ENCODE peak calls at places on chromosomes 16 and 17, in six cellular contexts. M is IMR-90, T is neuronal stem cell, I is H1, N is H9, O is trophoblast cell. W is an unnamed sample.

GRCh38 chr16:1763521-1764511 is 7.5 kb downstream of the NME3 start:
- DNase-seq in O (peak; percentile 52), I (peak; percentile 92), M (no peak), N (peak; percentile 91), T (peak; percentile 46), W (peak; percentile 33)

GRCh38 chr17:49191917-49192741 is 18.2 kb downstream of the GNGT2 start:
- DNase-seq in T (peak; percentile 90), I (peak; percentile 99), O (peak; percentile 96), N (peak; percentile 97), M (peak; percentile 77), W (peak; percentile 88)

GRCh38 chr17:73430165-73430680 is 118.4 kb upstream of the CDC42EP4 start:
- DNase-seq in I (no peak), O (no peak), N (peak; percentile 26), M (no peak), T (no peak), W (no peak)

GRCh38 chr16:78884199-78884598 is 716.3 kb downstream of the MAF start:
- DNase-seq in N (no peak), I (no peak), M (no peak), T (no peak), O (no peak), W (peak; percentile 50)

GRCh38 chr16:2468725-2469398 is 2.2 kb upstream of the NTN3 start:
- DNase-seq in I (peak; percentile 59), O (no peak), T (no peak), M (no peak), N (no peak), W (peak; percentile 33)

GRCh38 chr17:72411124-72411563 is 290.3 kb downstream of the SOX9 start:
- DNase-seq in O (peak; percentile 58), I (no peak), N (no peak), M (no peak), T (no peak), W (no peak)

GRCh38 chr17:9050801-9051401 is 29.6 kb downstream of the NTN1 start:
- DNase-seq in T (no peak), I (peak; percentile 59), M (no peak), O (peak; percentile 80), N (peak; percentile 88), W (no peak)

GRCh38 chr16:88686062-88686438 is 257 bp downstream of the SNAI3 start:
- DNase-seq in N (no peak), M (no peak), O (no peak), I (no peak), T (no peak), W (peak; percentile 10)

GRCh38 chr16:3187798-3188674 is at the start of gene OR1F1:
- DNase-seq in N (peak; percentile 76), O (peak; percentile 44), M (peak; percentile 80), T (no peak), I (peak; percentile 83), W (peak; percentile 72)

DNA sequence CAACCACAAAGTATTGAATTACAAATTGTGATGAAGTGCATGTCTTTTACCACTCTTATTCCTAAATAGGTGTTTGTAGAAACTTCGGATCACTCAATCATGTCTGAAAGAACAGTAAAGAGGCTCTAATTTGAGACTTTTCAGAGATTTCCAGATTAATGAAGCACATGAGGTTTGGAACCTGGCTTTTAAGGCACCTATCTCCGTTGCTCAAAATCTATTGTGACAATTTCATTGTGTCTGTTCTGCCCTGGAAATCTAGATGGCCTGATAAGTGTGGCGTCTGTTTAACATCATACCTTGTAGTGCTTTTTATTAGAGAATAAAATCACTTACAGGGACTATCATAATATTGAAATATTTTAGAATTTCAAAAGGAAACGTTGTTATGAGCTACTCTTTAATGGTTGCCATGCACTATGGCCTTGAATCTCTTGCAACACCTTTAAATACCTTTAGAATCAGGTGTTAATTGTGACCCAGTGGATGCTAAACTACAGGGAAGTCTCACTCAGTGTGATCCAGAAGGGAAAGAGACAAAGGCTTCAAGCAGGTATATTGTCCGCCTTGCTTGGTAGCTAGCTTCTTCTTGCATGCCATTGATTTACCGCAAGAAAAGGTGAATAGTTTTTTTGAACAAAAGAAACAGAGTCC is 210.3 kb downstream of the CNTNAP4 start:
- DNase-seq in I (no peak), T (no peak), M (no peak), N (no peak), O (no peak), W (no peak)
- H3K14ac ChIP-seq in I (no peak overlapping the region), T (no peak overlapping the region), M (no peak overlapping the region), N (no peak overlapping the region), O (no peak overlapping the region), W (no peak overlapping the region)

DNA sequence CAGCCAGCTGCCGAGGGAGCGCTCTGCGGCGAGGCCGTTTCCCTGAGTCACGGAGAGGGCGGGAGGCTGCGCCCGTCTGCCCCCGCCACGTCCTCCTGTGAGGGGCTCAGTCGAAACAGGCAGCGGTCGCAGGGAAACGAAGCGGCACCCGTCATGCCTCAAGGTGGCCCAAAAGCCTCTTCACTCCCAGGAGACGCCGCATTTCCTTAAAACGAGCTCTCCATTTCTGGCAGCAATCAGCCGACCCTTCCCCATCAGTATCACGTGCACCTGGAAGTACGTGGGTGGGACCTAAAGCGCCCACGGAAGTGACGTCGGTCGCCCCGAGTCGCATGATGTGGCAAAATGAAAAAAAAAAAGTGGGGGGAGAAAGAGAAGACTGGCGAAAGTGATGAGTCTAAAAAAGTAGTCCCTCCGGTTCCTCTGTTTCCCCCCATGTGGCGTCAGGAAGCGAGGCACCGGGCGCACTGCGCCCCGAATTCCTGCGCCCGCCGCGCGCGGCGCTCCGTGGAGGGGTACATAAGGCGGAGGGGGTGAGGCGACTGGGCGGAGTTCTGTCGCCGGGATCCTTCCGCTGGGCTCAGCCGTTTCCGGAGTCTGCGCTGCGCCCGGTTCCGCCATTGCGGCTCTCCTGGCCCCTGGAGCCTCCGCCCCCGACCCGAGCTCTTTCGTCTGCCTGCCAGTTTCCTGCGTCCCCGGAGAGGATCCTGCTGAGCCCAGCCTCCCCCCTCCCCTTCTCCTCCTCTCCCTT is at the start of gene CLTC:
- DNase-seq in M (peak; percentile 98), T (peak; percentile 96), O (peak; percentile 94), N (peak; percentile 96), I (peak; percentile 94), W (peak; percentile 99)
- H2BK120ac ChIP-seq in M (peak within 1 kb of the TSS; percentile 98), T (peak within 1 kb of the TSS; percentile 99), O (peak within 1 kb of the TSS; percentile 100), N (peak within 1 kb of the TSS; percentile 99), I (peak within 1 kb of the TSS; percentile 81), W (peak within 1 kb of the TSS; percentile 99)

DNA sequence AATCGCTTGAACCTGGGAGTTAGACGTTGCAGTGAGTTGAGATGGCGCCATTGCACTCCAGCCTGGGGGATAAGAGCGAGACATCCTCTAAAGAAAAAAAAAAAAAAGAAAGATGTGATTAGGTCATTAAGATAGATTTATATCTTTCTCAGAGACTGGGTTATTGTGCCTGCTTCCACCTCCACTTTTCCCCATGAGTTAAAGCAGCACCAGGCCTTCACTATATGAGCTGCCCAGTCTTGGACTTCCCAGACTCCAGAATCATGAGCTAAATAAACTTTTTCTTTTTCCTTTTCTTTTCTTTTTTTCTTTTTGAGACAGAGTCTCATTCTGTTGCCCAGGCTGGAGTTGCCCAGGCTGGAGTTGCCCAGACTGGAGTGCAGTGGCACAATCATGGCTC is 19.4 kb upstream of the CDH1 start:
- DNase-seq in N (no peak), T (no peak), I (no peak), M (no peak), O (no peak), W (no peak)
- H4K8ac ChIP-seq in N (no peak overlapping the region), T (no peak overlapping the region), I (no peak overlapping the region), M (no peak overlapping the region), O (no peak overlapping the region), W (no peak overlapping the region)

GRCh38 chr16:8832383-8833100 is 34.9 kb downstream of the PMM2 start:
- DNase-seq in I (no peak), M (no peak), N (no peak), O (no peak), T (no peak), W (no peak)
- H3K14ac ChIP-seq in I (peak overlapping the region; percentile 8), M (no peak overlapping the region), N (peak overlapping the region; percentile 80), O (no peak overlapping the region), T (no peak overlapping the region), W (no peak overlapping the region)

GRCh38 chr16:84699712-84700517 is at the start of gene USP10:
- DNase-seq in T (peak; percentile 87), I (peak; percentile 88), M (peak; percentile 68), O (peak; percentile 78), N (peak; percentile 92), W (peak; percentile 72)

GRCh38 chr16:84703671-84704070 is 3.9 kb downstream of the USP10 start:
- DNase-seq in N (no peak), O (peak; percentile 48), I (no peak), T (no peak), M (no peak), W (peak; percentile 33)

GRCh38 chr16:84699147-84699711 is 571 bp upstream of the USP10 start:
- DNase-seq in O (no peak), T (no peak), M (no peak), N (no peak), I (no peak), W (no peak)

GRCh38 chr16:84704253-84704652 is 4.5 kb downstream of the USP10 start:
- DNase-seq in N (no peak), M (no peak), O (no peak), T (no peak), I (no peak), W (no peak)

DNA sequence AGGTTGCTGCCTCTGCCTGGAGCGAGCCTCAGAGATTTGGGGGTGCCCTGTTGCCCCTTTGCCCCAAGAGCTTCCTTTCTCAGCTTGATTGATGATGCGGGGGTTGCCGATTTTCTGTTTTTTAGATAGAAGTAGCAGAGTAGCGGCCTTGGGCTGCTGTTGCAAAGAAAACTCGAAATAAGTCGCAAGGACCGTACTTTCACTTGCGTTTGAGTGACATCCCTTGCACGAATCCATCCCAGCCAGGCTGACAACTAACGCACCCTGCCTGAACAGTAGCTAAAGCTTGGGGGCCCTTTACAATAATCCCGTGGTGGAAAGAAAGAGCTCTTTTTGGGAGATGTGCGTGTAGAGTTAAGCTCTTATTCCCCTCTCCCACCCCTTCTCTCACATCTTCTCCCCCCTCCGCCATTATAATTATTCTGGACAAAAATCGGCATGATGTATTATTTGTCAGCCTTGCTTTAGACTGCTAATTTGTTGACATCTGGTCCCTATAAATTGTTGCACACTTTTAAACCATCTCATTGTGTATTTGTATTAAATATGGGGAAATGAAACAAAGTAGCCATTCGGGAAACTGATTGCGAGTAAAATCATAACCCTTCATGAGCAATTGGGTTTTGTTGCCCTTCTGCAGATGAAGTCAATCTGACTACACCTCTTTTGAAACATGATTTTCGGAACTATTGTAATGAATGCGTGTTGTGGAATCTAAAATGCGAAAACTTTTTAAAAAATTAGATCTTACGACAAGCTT is 898 bp downstream of the USP10 start:
- DNase-seq in O (no peak), M (peak; percentile 29), T (peak; percentile 14), N (no peak), I (no peak), W (peak; percentile 64)
- H2BK120ac ChIP-seq in O (peak overlapping the region; percentile 68), M (no peak overlapping the region), T (no peak overlapping the region), N (no peak overlapping the region), I (no peak overlapping the region), W (peak overlapping the region; percentile 79)

GRCh38 chr17:910503-911194 is 68.9 kb downstream of the NXN start:
- DNase-seq in N (no peak), T (no peak), M (no peak), I (no peak), O (no peak), W (no peak)
- H4K8ac ChIP-seq in N (no peak overlapping the region), T (no peak overlapping the region), M (no peak overlapping the region), I (no peak overlapping the region), O (no peak overlapping the region), W (peak overlapping the region; percentile 57)

DNA sequence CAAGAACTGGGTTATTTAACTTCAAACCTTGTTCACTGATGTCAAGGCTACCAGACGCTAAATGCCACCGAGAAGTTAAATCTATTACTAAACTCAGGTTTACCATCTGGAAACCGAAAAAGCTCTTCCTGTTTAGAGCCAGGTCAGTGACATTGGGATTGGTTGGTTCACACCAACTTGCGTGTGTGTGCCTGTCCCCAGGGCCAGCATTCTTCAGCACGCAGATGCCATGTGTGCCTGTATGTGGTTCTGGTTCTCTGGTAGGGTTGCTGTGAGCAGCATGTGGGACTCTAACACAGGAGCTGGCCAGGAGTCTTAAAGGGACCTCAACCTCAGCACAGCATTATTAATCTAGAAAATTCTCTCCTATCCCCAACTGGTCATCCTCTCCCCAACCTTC is 18.1 kb upstream of the TBX2 start:
- DNase-seq in I (no peak), O (no peak), M (no peak), T (no peak), N (no peak), W (no peak)
- H3K14ac ChIP-seq in I (no peak overlapping the region), O (no peak overlapping the region), M (no peak overlapping the region), T (no peak overlapping the region), N (no peak overlapping the region), W (peak overlapping the region; percentile 35)

W was measured in mesenchymal stem cell.